ENCODE peak calls at places on chromosomes 13 and 19, in nine cellular contexts. M is heart right ventricle, R is brain microvascular endothelial cell, C is IMR-90, Y is neural progenitor cell, D is GM23338, Q is fibroblast of lung, O is neuronal stem cell, P is OCI-LY7. E is an unnamed sample.
A peak's percentile ranks its signal among the peaks of the same experiment; 100 is the strongest.

GRCh38 chr19:31548941-31549340 is 199.7 kb upstream of the TSHZ3 start:
- DNase-seq in C (peak; percentile 44), Q (peak; percentile 6), M (no peak), P (peak; percentile 1), R (peak; percentile 2), O (no peak), D (peak; percentile 50), Y (peak; percentile 42), E (peak; percentile 40)

GRCh38 chr19:46192990-46193650 is 36.4 kb upstream of the IGFL1 start:
- DNase-seq in Y (no peak), O (no peak), M (no peak), C (peak; percentile 51), R (peak; percentile 79), D (no peak), P (no peak), Q (peak; percentile 64), E (peak; percentile 49)

GRCh38 chr13:43783820-43784219 is 3.0 kb downstream of the ENOX1 start:
- DNase-seq in D (peak; percentile 66), R (peak; percentile 69), M (peak; percentile 12), Y (peak; percentile 55), O (no peak), C (peak; percentile 8), Q (peak; percentile 16), P (no peak), E (peak; percentile 86)

GRCh38 chr13:32229443-32229842 is 85.7 kb downstream of the ZAR1L start:
- DNase-seq in M (no peak), D (no peak), Y (no peak), Q (peak; percentile 67), P (no peak), O (no peak), R (no peak), C (peak; percentile 28), E (no peak)

GRCh38 chr13:76338003-76338402 is 548.2 kb downstream of the KCTD12 start:
- DNase-seq in P (no peak), D (no peak), Q (no peak), R (no peak), M (no peak), O (no peak), C (no peak), Y (no peak), E (no peak)

GRCh38 chr19:12952488-12953455 is 4.3 kb downstream of the GADD45GIP1 start:
- DNase-seq in C (peak; percentile 88), O (no peak), Q (peak; percentile 87), R (peak; percentile 82), Y (no peak), M (peak; percentile 35), P (no peak), D (no peak), E (no peak)

GRCh38 chr19:18833849-18834643 is 2.3 kb downstream of the UPF1 start:
- DNase-seq in Q (no peak), D (peak; percentile 52), P (no peak), O (no peak), M (no peak), C (no peak), R (no peak), Y (peak; percentile 71), E (no peak)

GRCh38 chr13:89568746-89569145 is 1778.7 kb upstream of the MIR17HG start:
- DNase-seq in P (no peak), Y (no peak), D (no peak), M (no peak), R (no peak), C (no peak), Q (no peak), O (no peak), E (peak; percentile 36)

GRCh38 chr19:55206664-55207500 is 2.4 kb downstream of the PTPRH start:
- DNase-seq in O (peak; percentile 67), M (peak; percentile 84), D (peak; percentile 83), C (peak; percentile 86), P (no peak), R (peak; percentile 91), Y (peak; percentile 77), Q (peak; percentile 85), E (peak; percentile 80)

GRCh38 chr19:36379510-36379819 is 464 bp upstream of the ZFP14 start:
- DNase-seq in Y (no peak), R (no peak), Q (no peak), D (no peak), O (no peak), M (no peak), P (no peak), C (no peak), E (no peak)

GRCh38 chr19:7415857-7416371 is 67.2 kb downstream of the ARHGEF18 start:
- DNase-seq in D (no peak), O (no peak), R (no peak), C (no peak), Y (no peak), Q (no peak), M (no peak), P (no peak), E (no peak)

GRCh38 chr13:24251525-24251924 is 57.9 kb upstream of the C1QTNF9 start:
- DNase-seq in P (no peak), C (no peak), Y (no peak), O (no peak), R (no peak), Q (no peak), M (no peak), D (no peak), E (no peak)

GRCh38 chr19:35125270-35125717 is 9.6 kb downstream of the LGI4 start:
- DNase-seq in Q (no peak), M (no peak), P (no peak), Y (no peak), O (no peak), D (no peak), R (no peak), C (no peak), E (no peak)
- H3K27ac ChIP-seq in Q (no peak overlapping the region), M (peak overlapping the region; percentile 94), P (no peak overlapping the region), Y (no peak overlapping the region), O (no peak overlapping the region), D (no peak overlapping the region), R (no peak overlapping the region), C (no peak overlapping the region), E (no peak overlapping the region)

GRCh38 chr13:40377783-40378182 is 288.7 kb downstream of the FOXO1 start:
- DNase-seq in P (no peak), R (peak; percentile 80), D (no peak), Y (no peak), O (no peak), M (no peak), Q (peak; percentile 78), C (no peak), E (no peak)

GRCh38 chr13:40383132-40383531 is 283.3 kb downstream of the FOXO1 start:
- DNase-seq in P (no peak), R (no peak), C (no peak), M (no peak), O (no peak), D (no peak), Y (no peak), Q (no peak), E (no peak)

GRCh38 chr13:40381935-40382764 is 284.3 kb downstream of the FOXO1 start:
- DNase-seq in D (no peak), P (no peak), C (no peak), R (no peak), Y (no peak), Q (no peak), M (peak; percentile 22), O (no peak), E (no peak)

GRCh38 chr13:40379186-40379585 is 287.3 kb downstream of the FOXO1 start:
- DNase-seq in D (no peak), O (no peak), P (no peak), Y (no peak), C (no peak), M (no peak), R (no peak), Q (no peak), E (no peak)

DNA sequence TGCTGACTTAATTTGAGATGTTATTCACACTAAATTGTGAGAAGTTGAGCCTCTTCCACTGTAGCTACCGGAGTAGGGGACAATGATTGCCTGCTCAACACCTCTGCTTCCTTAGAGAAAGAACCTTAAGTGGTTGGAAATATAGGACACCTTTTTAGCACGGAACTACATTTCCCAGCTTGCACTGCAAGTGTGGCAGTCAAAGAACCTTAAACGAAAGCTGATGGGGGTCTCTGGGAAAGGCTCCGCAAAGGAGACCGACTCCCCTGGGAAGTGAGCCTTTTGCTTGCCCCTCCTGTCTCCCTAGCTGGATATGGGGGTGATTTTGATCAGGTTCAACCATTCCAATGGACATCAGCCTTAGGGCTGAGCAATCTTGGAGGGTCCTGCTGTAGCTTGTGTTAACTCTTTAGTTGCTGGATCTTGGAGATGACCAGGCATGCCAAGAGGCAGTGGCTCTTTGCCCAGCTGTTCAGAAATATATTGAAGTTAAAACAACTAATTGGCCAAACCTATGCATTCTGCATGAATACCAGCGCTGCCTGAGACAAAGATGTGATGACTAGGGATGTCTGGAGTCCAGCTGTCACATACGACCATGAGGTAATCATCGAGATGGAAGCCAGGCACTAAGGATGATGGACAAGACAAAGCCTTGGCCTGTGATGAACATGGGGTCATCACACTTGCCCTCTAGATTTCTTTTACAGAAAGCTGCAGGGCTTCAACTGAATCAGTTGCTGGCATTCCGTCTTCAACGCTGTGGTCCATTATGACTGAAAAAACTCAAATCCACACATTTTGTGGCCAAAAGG is 286.4 kb downstream of the FOXO1 start:
- DNase-seq in Y (peak; percentile 32), Q (no peak), R (no peak), O (no peak), D (peak; percentile 72), P (no peak), M (no peak), C (no peak), E (peak; percentile 62)
- H3K27ac ChIP-seq in Y (no peak overlapping the region), Q (no peak overlapping the region), R (no peak overlapping the region), O (no peak overlapping the region), D (no peak overlapping the region), P (no peak overlapping the region), M (no peak overlapping the region), C (no peak overlapping the region), E (no peak overlapping the region)

DNA sequence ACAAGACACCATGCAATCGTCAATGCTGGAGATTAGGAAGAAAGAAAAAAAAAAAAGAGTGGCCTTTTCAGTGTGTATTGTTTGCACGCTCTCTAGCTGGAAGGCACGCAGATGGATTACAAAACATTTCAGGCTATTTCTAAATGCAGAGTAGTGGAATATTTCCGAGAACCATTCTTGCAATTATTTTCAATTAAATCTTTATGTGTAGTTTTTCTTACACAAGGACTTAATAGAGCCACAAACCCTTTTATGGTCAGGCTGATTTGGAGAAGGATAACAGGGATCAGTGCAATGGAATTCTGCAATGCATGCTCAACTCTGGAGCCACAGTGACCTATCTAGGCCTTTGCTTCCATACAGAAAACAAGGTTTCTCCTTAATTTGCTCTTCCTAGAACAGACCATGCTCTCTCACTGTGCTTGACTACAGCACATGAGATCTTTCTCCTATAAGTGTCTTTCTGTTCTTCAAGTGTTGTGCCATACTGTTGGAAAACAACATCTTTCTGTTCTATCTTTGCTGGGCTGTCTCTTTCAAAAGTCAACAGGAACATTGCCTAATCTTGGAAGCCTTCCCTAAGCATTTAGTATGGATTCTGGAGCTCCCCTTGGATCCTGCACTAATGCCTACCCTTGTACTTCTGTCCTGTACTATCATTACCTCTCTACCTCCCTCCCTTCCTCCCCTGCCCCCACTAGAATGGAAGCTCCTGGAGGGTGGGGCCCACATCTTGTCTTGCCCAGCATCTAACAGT is 26.9 kb downstream of the STARD13 start:
- DNase-seq in O (no peak), C (peak; percentile 63), R (no peak), M (no peak), P (no peak), D (no peak), Y (no peak), Q (peak; percentile 59), E (no peak)
- H3K27ac ChIP-seq in O (no peak overlapping the region), C (peak overlapping the region; percentile 94), R (no peak overlapping the region), M (peak overlapping the region; percentile 32), P (no peak overlapping the region), D (peak overlapping the region; percentile 94), Y (no peak overlapping the region), Q (peak overlapping the region; percentile 17), E (no peak overlapping the region)

DNA sequence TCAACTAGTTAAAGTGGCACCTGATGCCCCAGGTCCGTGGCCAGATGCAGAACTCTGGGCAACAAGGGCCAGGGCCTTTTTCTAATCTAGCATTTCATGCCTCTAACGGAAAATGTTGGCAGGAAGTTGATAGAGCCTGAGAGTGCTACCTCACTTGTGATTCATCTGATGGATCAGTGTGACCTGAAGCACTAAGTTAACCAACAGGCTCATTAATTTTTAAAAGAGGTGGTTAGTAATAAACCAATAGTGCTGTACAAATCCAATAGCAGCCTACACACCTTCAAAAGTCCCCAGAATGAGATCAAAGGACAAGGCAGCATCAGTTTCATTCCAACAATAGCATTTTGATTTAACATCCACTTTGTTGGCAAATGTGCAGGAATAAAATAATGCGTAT is 19.0 kb downstream of the UBE2L5 start:
- DNase-seq in R (no peak), Y (no peak), Q (peak; percentile 38), C (peak; percentile 19), O (no peak), P (peak; percentile 60), M (no peak), D (no peak), E (no peak)
- H3K27ac ChIP-seq in R (no peak overlapping the region), Y (no peak overlapping the region), Q (no peak overlapping the region), C (no peak overlapping the region), O (no peak overlapping the region), P (peak overlapping the region; percentile 98), M (no peak overlapping the region), D (no peak overlapping the region), E (no peak overlapping the region)

E was measured in mesendoderm.